ENCODE peak calls at places on chromosomes 3 and 15, in five cellular contexts. K, Y, H, S and A are unnamed samples.
A peak's percentile ranks its signal among the peaks of the same experiment; 100 is the strongest.

GRCh38 chr3:68893600-68894239 is 38.6 kb downstream of the TAFA4 start:
- DNase-seq in K (no peak), Y (no peak), H (peak; percentile 16), S (no peak), A (peak; percentile 13)

GRCh38 chr3:179179979-179180758 is 32.0 kb downstream of the PIK3CA start:
- DNase-seq in S (no peak), K (no peak), Y (no peak), H (peak; percentile 29), A (no peak)

GRCh38 chr15:63703641-63704040 is 106.5 kb downstream of the FBXL22 start:
- DNase-seq in S (no peak), H (no peak), Y (no peak), K (no peak), A (no peak)

GRCh38 chr3:129313983-129314756 is 35.5 kb downstream of the HMCES start:
- DNase-seq in S (peak; percentile 42), Y (no peak), H (no peak), K (no peak), A (no peak)

GRCh38 chr3:112634786-112635541 is 6.0 kb downstream of the CCDC80 start:
- DNase-seq in K (no peak), S (no peak), Y (no peak), H (no peak), A (no peak)

GRCh38 chr3:50304601-50305000 is 1.2 kb upstream of the HYAL1 start:
- DNase-seq in H (no peak), Y (no peak), K (no peak), S (no peak), A (no peak)

GRCh38 chr3:129627350-129628168 is 21.1 kb upstream of the PLXND1 start:
- DNase-seq in H (peak; percentile 88), K (peak; percentile 85), Y (peak; percentile 62), S (peak; percentile 86), A (no peak)

GRCh38 chr3:29478671-29479070 is 197.8 kb downstream of the RBMS3 start:
- DNase-seq in S (no peak), H (no peak), K (no peak), Y (no peak), A (no peak)

GRCh38 chr15:85690546-85691226 is 104.0 kb downstream of the KLHL25 start:
- DNase-seq in H (peak; percentile 31), Y (no peak), K (no peak), S (no peak), A (no peak)

GRCh38 chr15:73318463-73319351 is 50.1 kb downstream of the HCN4 start:
- DNase-seq in K (no peak), S (peak; percentile 69), Y (peak; percentile 70), H (peak; percentile 86), A (no peak)

GRCh38 chr15:63487076-63487757 is 17.2 kb upstream of the USP3 start:
- DNase-seq in H (peak; percentile 78), Y (peak; percentile 91), K (peak; percentile 97), S (peak; percentile 87), A (no peak)

GRCh38 chr3:187473778-187474406 is 105.7 kb downstream of the RTP4 start:
- DNase-seq in K (no peak), Y (no peak), H (no peak), S (no peak), A (no peak)

GRCh38 chr15:41917767-41918430 is 24.0 kb upstream of the SPTBN5 start:
- DNase-seq in K (peak; percentile 76), H (no peak), Y (no peak), S (no peak), A (no peak)

GRCh38 chr3:10848261-10848660 is 32.2 kb downstream of the SLC6A11 start:
- DNase-seq in Y (no peak), K (no peak), S (no peak), H (peak; percentile 35), A (no peak)

GRCh38 chr15:79311901-79312553 is 1.1 kb downstream of the TMED3 start:
- DNase-seq in S (no peak), H (peak; percentile 32), Y (no peak), K (no peak), A (no peak)

GRCh38 chr15:44501768-44502366 is 35.1 kb upstream of the EIF3J start:
- DNase-seq in K (no peak), Y (no peak), H (peak; percentile 55), S (no peak), A (no peak)

GRCh38 chr3:130834476-130834875 is 59.4 kb upstream of the ATP2C1 start:
- DNase-seq in S (no peak), K (no peak), Y (no peak), H (no peak), A (no peak)

GRCh38 chr15:29612701-29613100 is 209.6 kb downstream of the TJP1 start:
- DNase-seq in Y (no peak), H (no peak), S (no peak), K (no peak), A (peak; percentile 11)

GRCh38 chr3:100954990-100955389 is 38.2 kb downstream of the ABI3BP start:
- DNase-seq in Y (no peak), K (no peak), S (no peak), H (no peak), A (peak; percentile 28)

GRCh38 chr3:13167829-13168228 is 94.6 kb upstream of the IQSEC1 start:
- DNase-seq in S (no peak), Y (no peak), H (no peak), K (no peak), A (no peak)

GRCh38 chr3:134527037-134527436 is 41.2 kb downstream of the CEP63 start:
- DNase-seq in S (peak; percentile 67), Y (peak; percentile 8), K (no peak), H (peak; percentile 11), A (no peak)

GRCh38 chr3:99317196-99317595 is 321.2 kb upstream of the COL8A1 start:
- DNase-seq in H (no peak), K (no peak), S (no peak), Y (no peak), A (no peak)

GRCh38 chr3:186520436-186520835 is 23.7 kb downstream of the CRYGS start:
- DNase-seq in H (no peak), K (no peak), Y (no peak), S (no peak), A (no peak)

GRCh38 chr15:74318376-74319137 is 48.9 kb downstream of the CYP11A1 start:
- DNase-seq in H (no peak), S (no peak), K (no peak), Y (no peak), A (no peak)

GRCh38 chr3:157535667-157536066 is 32.5 kb upstream of the VEPH1 start:
- DNase-seq in H (no peak), K (no peak), S (no peak), Y (no peak), A (no peak)

GRCh38 chr3:41362638-41363559 is 163.6 kb downstream of the CTNNB1 start:
- DNase-seq in K (no peak), S (peak; percentile 80), H (no peak), Y (no peak), A (no peak)

GRCh38 chr3:23882487-23882918 is 34.3 kb downstream of the NKIRAS1 start:
- DNase-seq in K (no peak), H (no peak), Y (no peak), S (no peak), A (no peak)

GRCh38 chr3:23880703-23881339 is 36.0 kb downstream of the NKIRAS1 start:
- DNase-seq in S (no peak), K (no peak), Y (no peak), H (no peak), A (no peak)

GRCh38 chr3:23885210-23885609 is 31.6 kb downstream of the NKIRAS1 start:
- DNase-seq in K (no peak), H (no peak), Y (no peak), S (no peak), A (no peak)

GRCh38 chr3:23886311-23886710 is 30.5 kb downstream of the NKIRAS1 start:
- DNase-seq in Y (no peak), S (no peak), K (no peak), H (no peak), A (no peak)

DNA sequence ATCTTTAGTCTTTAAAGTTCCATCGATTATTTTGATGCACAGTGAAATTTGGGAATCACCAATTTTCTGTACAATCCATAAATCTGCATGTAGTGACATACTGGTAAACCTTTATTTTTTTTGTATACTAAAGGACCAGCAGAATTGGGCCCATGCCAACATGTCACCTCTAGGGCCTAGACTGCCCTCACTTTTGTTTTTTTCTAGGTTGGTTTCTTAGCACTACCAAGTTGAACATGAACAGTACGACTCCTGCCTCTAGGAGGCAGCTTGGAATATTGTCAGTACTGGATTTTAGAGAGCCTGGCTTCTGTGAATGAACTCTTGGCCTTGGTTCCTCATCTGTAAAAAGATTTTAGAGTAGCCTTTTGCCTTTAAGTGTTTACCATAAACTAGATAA is 32.3 kb downstream of the NKIRAS1 start:
- DNase-seq in S (no peak), H (no peak), K (no peak), Y (no peak), A (no peak)
- TF ChIP-seq CTCF in S (peak; percentile 48), H (no peak), K (peak; percentile 13), Y (no peak), A (peak; percentile 28)

DNA sequence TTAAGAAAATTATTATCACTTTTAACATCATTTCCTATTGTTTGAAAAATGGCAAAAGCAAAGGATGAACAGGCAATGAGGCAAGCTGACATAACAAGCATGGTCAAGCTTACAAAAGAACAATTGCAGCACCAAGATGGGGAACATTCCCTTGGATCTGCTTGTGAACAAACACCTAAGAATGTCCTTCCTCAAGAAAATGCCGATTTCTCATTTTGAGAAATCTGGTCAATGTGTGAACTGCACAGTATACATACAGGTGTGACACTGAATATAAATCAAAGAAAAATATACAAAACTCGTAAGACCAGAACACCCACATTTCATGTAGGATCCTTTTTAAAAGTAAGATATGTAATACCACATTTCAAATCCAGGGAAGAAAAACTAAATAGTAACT is 58.9 kb downstream of the LRRFIP2 start:
- DNase-seq in Y (no peak), H (no peak), S (no peak), K (no peak), A (no peak)
- TF ChIP-seq CTCF in Y (no peak), H (no peak), S (no peak), K (no peak), A (no peak)

GRCh38 chr3:87900061-87900460 is 158.7 kb downstream of the CGGBP1 start:
- DNase-seq in K (no peak), Y (no peak), S (no peak), H (peak; percentile 3), A (no peak)
- TF ChIP-seq CTCF in K (peak; percentile 21), Y (peak; percentile 33), S (peak; percentile 62), H (no peak), A (peak; percentile 9)

GRCh38 chr15:38650936-38651327 is 86.3 kb upstream of the RASGRP1 start:
- DNase-seq in S (no peak), K (no peak), H (no peak), Y (no peak), A (no peak)

GRCh38 chr15:38648116-38648843 is 83.7 kb upstream of the RASGRP1 start:
- DNase-seq in H (no peak), Y (no peak), K (no peak), S (no peak), A (no peak)

GRCh38 chr15:38646716-38647115 is 82.1 kb upstream of the RASGRP1 start:
- DNase-seq in Y (no peak), K (no peak), S (no peak), H (no peak), A (no peak)

GRCh38 chr15:38650384-38650783 is 85.8 kb upstream of the RASGRP1 start:
- DNase-seq in K (no peak), Y (no peak), S (no peak), H (no peak), A (no peak)

DNA sequence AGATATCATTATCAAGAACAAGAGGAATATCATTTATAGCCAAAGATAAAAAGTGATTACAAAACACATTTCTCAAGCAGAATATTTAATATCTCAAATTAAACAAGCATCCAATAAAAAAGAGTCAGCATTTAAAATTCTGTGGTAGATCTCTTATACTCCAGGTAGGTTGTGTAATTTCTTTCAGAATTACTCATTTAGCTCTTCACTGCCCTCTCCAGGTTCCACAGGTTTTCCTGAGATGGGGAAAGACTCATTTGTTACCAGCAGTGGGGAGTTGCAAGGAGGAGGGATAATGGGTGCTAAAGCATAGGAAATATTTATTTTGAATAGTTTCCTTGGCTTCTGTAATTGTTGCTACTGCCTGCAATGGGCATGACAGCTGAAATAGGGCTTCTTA is 83.1 kb upstream of the RASGRP1 start:
- DNase-seq in K (no peak), S (no peak), H (no peak), Y (no peak), A (no peak)
- TF ChIP-seq CTCF in K (peak; percentile 28), S (peak; percentile 55), H (no peak), Y (peak; percentile 33), A (peak; percentile 70)